ENCODE peak calls at places on chromosome 3, in eight cellular contexts. S is ovary, W is upper lobe of left lung, B is tibial nerve, U is psoas muscle, R is aorta, V is right cardiac atrium, D is osteoblast. H is an unnamed sample.

GRCh38 chr3:18861137-18861536 is 287.2 kb upstream of the KCNH8 start:
- DNase-seq in S (no peak), B (no peak), U (no peak), R (no peak), D (no peak), W (no peak), V (no peak), H (no peak)

GRCh38 chr3:10557783-10558373 is 52.5 kb upstream of the ATP2B2 start:
- DNase-seq in B (no peak), W (no peak), D (peak; percentile 90), U (no peak), S (no peak), R (peak; percentile 21), V (no peak), H (no peak)

GRCh38 chr3:166274996-166275395 is 437.8 kb upstream of the BCHE start:
- DNase-seq in U (no peak), S (no peak), V (no peak), W (no peak), D (no peak), R (no peak), B (no peak), H (no peak)

GRCh38 chr3:123027292-123028232 is at the start of gene SEMA5B:
- DNase-seq in V (peak; percentile 36), D (peak; percentile 86), B (no peak), S (peak; percentile 62), U (peak; percentile 60), R (peak; percentile 80), W (peak; percentile 89), H (peak; percentile 12)

GRCh38 chr3:47578119-47578630 is 490 bp downstream of the CSPG5 start:
- DNase-seq in R (peak; percentile 83), W (peak; percentile 90), D (no peak), B (no peak), V (peak; percentile 43), U (peak; percentile 67), S (peak; percentile 54), H (peak; percentile 17)

GRCh38 chr3:17057316-17057715 is 172.6 kb downstream of the PLCL2 start:
- DNase-seq in D (peak; percentile 52), S (no peak), U (no peak), V (no peak), B (no peak), R (no peak), W (no peak), H (no peak)

GRCh38 chr3:160331127-160331937 is 67.7 kb downstream of the IFT80 start:
- DNase-seq in U (no peak), V (no peak), R (no peak), B (no peak), D (no peak), W (no peak), S (no peak), H (no peak)

GRCh38 chr3:7978104-7978457 is 523.5 kb upstream of the LMCD1 start:
- DNase-seq in V (peak; percentile 47), S (no peak), D (no peak), W (peak; percentile 9), B (no peak), R (no peak), U (no peak), H (no peak)

GRCh38 chr3:117669761-117670160 is 960.2 kb downstream of the TUSC7 start:
- DNase-seq in D (no peak), W (no peak), S (no peak), R (no peak), B (no peak), V (no peak), U (no peak), H (no peak)

GRCh38 chr3:107704477-107704876 is 181.7 kb downstream of the BBX start:
- DNase-seq in B (no peak), W (no peak), R (no peak), D (peak; percentile 76), U (no peak), V (no peak), S (no peak), H (no peak)

GRCh38 chr3:66828303-66828702 is 169.8 kb upstream of the KBTBD8 start:
- DNase-seq in D (no peak), B (no peak), S (no peak), W (no peak), V (no peak), U (no peak), R (no peak), H (no peak)

GRCh38 chr3:191141728-191142127 is 57.3 kb upstream of the OSTN start:
- DNase-seq in W (no peak), R (no peak), V (no peak), S (no peak), B (no peak), D (peak; percentile 85), U (no peak), H (no peak)

DNA sequence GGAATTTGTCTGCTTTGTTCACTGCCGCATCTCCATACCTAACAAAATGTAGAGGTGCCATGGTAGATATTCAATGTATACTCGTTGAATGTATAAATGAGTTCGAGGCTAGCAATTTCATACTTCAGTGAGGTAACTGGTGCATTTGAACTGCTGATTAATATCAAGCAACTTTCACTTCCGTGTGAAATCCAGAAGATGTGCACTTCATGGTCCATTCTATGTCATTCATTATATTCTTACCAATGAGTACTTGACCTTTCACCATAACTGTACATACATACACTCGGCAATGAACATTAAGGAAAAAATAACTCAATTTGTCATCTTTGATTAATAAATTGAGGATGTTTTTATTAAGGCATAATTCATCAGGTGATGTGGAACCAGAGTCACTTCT is 598.5 kb downstream of the ZNF385D start:
- DNase-seq in W (no peak), S (no peak), R (no peak), V (no peak), B (no peak), D (no peak), U (no peak), H (no peak)
- H3K9me3 ChIP-seq in W (no peaks in the 10 kb centered on the region), S (no peaks in the 10 kb centered on the region), R (no peaks in the 10 kb centered on the region), V (no peaks in the 10 kb centered on the region), B (no peaks in the 10 kb centered on the region), D (no peaks in the 10 kb centered on the region), U (no peaks in the 10 kb centered on the region), H (no peaks in the 10 kb centered on the region)

GRCh38 chr3:194386066-194386465 is 13.0 kb downstream of the GP5 start:
- DNase-seq in R (peak; percentile 48), S (no peak), B (no peak), V (no peak), D (no peak), W (no peak), U (no peak), H (no peak)

GRCh38 chr3:194387276-194387675 is 11.8 kb downstream of the GP5 start:
- DNase-seq in W (no peak), D (no peak), U (no peak), V (no peak), B (no peak), S (no peak), R (no peak), H (no peak)

GRCh38 chr3:194384569-194385001 is 14.5 kb downstream of the GP5 start:
- DNase-seq in B (no peak), S (no peak), R (peak; percentile 49), W (peak; percentile 62), V (no peak), U (no peak), D (no peak), H (no peak)

GRCh38 chr3:194387926-194388418 is 11.1 kb downstream of the GP5 start:
- DNase-seq in D (no peak), U (no peak), R (no peak), W (no peak), S (no peak), V (no peak), B (no peak), H (no peak)

DNA sequence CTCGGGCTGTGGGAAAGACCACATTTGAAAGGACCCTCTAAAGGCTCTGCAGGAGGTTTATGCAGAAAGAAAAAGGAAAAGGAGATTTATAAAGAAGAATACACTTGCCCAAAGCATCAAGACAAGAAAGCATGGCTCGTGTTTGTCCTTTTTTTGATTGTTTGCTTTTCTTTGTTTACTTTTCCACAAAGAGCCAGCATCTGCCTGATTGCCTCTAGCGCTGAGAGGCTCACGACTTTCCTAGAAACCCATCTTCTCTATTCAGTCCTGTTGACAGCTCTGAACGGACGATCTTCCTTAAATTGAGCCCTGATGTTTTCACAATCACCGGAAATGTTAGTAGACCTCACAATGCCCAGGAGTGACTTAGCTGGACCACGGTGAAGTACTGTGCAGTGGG is 12.5 kb downstream of the GP5 start:
- DNase-seq in D (no peak), B (no peak), S (no peak), U (no peak), W (no peak), V (no peak), R (no peak), H (no peak)
- H3K9me3 ChIP-seq in D (no peaks in the 10 kb centered on the region), B (peaks cover 4% of the 10 kb centered on the region), S (no peaks in the 10 kb centered on the region), U (peaks cover 5% of the 10 kb centered on the region), W (peaks cover 4% of the 10 kb centered on the region), V (no peaks in the 10 kb centered on the region), R (no peaks in the 10 kb centered on the region), H (no peaks in the 10 kb centered on the region)

GRCh38 chr3:119428538-119428937 is 34.9 kb downstream of the TMEM39A start:
- DNase-seq in R (no peak), W (no peak), U (no peak), D (no peak), S (no peak), V (no peak), B (no peak), H (no peak)

GRCh38 chr3:119427669-119428068 is 35.7 kb downstream of the TMEM39A start:
- DNase-seq in D (no peak), V (no peak), W (no peak), S (no peak), U (no peak), R (no peak), B (no peak), H (no peak)
- H3K9me3 ChIP-seq in D (no peaks in the 10 kb centered on the region), V (no peaks in the 10 kb centered on the region), W (peaks cover 19% of the 10 kb centered on the region), S (peaks cover 8% of the 10 kb centered on the region), U (peaks cover 52% of the 10 kb centered on the region), R (peaks cover 5% of the 10 kb centered on the region), B (no peaks in the 10 kb centered on the region), H (peaks cover 23% of the 10 kb centered on the region)

DNA sequence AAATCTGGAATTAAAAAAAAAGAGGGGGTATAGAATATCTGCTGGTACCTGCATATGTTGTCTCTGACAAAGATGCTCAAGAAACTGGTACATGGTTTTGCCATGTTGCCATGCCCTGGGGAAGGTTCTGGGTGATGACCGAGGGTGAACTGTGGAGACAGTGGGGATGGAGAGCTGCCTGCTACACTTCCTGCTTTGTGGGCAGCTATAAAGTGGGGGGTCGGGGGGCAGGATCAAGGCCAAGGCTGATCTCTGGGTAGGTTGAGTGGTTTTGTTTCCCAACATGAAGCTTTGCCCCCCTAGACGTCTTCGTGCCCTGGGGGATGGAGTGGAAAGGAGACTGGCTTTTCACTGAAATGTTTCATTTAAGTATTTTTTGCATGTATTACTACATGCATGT is 74.6 kb downstream of the IQSEC1 start:
- DNase-seq in V (no peak), R (peak; percentile 41), U (no peak), W (no peak), B (no peak), D (no peak), S (no peak), H (no peak)
- H3K9me3 ChIP-seq in V (no peaks in the 10 kb centered on the region), R (no peaks in the 10 kb centered on the region), U (no peaks in the 10 kb centered on the region), W (no peaks in the 10 kb centered on the region), B (no peaks in the 10 kb centered on the region), D (no peaks in the 10 kb centered on the region), S (no peaks in the 10 kb centered on the region), H (no peaks in the 10 kb centered on the region)

H was measured in T-helper 17 cell.